ENCODE peak calls at places on chromosomes 6 and 20, in six cellular contexts. Q, T, U, V, J and P are unnamed samples.

GRCh38 chr6:25882066-25882496 is 8.0 kb upstream of the SLC17A3 start:
- DNase-seq in Q (no peak), T (no peak), U (no peak), V (no peak), J (peak; percentile 8), P (no peak)

GRCh38 chr6:6225885-6226284 is 94.6 kb downstream of the F13A1 start:
- DNase-seq in Q (no peak), T (no peak), U (no peak), V (no peak), J (no peak), P (no peak)

GRCh38 chr6:125950293-125950692 is 6.3 kb upstream of the HINT3 start:
- DNase-seq in Q (no peak), T (no peak), U (peak; percentile 82), V (peak; percentile 78), J (no peak), P (peak; percentile 77)

GRCh38 chr6:167937948-167938911 is 59.2 kb upstream of the KIF25 start:
- DNase-seq in Q (no peak), T (no peak), U (no peak), V (no peak), J (no peak), P (no peak)

GRCh38 chr20:9068232-9068781 is 580 bp upstream of the PLCB4 start:
- DNase-seq in Q (peak; percentile 67), T (peak; percentile 70), U (peak; percentile 56), V (no peak), J (peak; percentile 62), P (no peak)

GRCh38 chr6:88538130-88538706 is 372.1 kb upstream of the CNR1 start:
- DNase-seq in Q (peak; percentile 42), T (no peak), U (peak; percentile 8), V (peak; percentile 29), J (no peak), P (no peak)

GRCh38 chr20:43919686-43920403 is 5.2 kb downstream of the TOX2 start:
- DNase-seq in Q (no peak), T (no peak), U (no peak), V (no peak), J (no peak), P (no peak)

GRCh38 chr6:72048080-72048479 is 161.7 kb downstream of the RIMS1 start:
- DNase-seq in Q (no peak), T (no peak), U (peak; percentile 22), V (no peak), J (no peak), P (no peak)

GRCh38 chr6:1267790-1268762 is 43.8 kb upstream of the FOXQ1 start:
- DNase-seq in Q (no peak), T (no peak), U (no peak), V (no peak), J (no peak), P (no peak)

GRCh38 chr20:47605673-47606413 is 104.2 kb downstream of the NCOA3 start:
- DNase-seq in Q (no peak), T (no peak), U (no peak), V (no peak), J (no peak), P (no peak)

GRCh38 chr6:42505377-42505702 is 53.6 kb upstream of the TRERF1 start:
- DNase-seq in Q (no peak), T (no peak), U (peak; percentile 71), V (peak; percentile 82), J (no peak), P (peak; percentile 43)

GRCh38 chr6:39389372-39389767 is 66.9 kb upstream of the KCNK16 start:
- DNase-seq in Q (no peak), T (no peak), U (peak; percentile 13), V (peak; percentile 27), J (no peak), P (no peak)

GRCh38 chr6:113359155-113360140 is 497.7 kb upstream of the MARCKS start:
- DNase-seq in Q (no peak), T (no peak), U (peak; percentile 93), V (peak; percentile 48), J (peak; percentile 17), P (peak; percentile 59)

GRCh38 chr6:45430590-45431202 is 53.0 kb upstream of the SUPT3H start:
- DNase-seq in Q (no peak), T (no peak), U (peak; percentile 43), V (no peak), J (no peak), P (no peak)

GRCh38 chr6:113184291-113184690 is 672.9 kb upstream of the MARCKS start:
- DNase-seq in Q (no peak), T (no peak), U (peak; percentile 98), V (peak; percentile 92), J (no peak), P (peak; percentile 94)

GRCh38 chr6:150929403-150929802 is 63.9 kb downstream of the MTHFD1L start:
- DNase-seq in Q (no peak), T (no peak), U (no peak), V (no peak), J (no peak), P (no peak)

GRCh38 chr20:62516345-62516744 is 40.5 kb upstream of the GATA5 start:
- DNase-seq in Q (no peak), T (no peak), U (no peak), V (no peak), J (no peak), P (peak; percentile 9)

GRCh38 chr20:12255571-12255970 is 337.9 kb downstream of the BTBD3 start:
- DNase-seq in Q (no peak), T (no peak), U (no peak), V (peak; percentile 0), J (no peak), P (no peak)

GRCh38 chr20:2299301-2299700 is 3.5 kb downstream of the TGM3 start:
- DNase-seq in Q (no peak), T (no peak), U (no peak), V (no peak), J (no peak), P (no peak)

GRCh38 chr6:87391334-87391733 is 16.4 kb upstream of the CFAP206 start:
- DNase-seq in Q (peak; percentile 10), T (no peak), U (no peak), V (peak; percentile 44), J (no peak), P (peak; percentile 36)

GRCh38 chr6:139173172-139173571 is 38.3 kb downstream of the HECA start:
- DNase-seq in Q (no peak), T (no peak), U (no peak), V (no peak), J (no peak), P (no peak)

GRCh38 chr6:45690846-45691245 is 313.1 kb upstream of the SUPT3H start:
- DNase-seq in Q (no peak), T (no peak), U (no peak), V (no peak), J (no peak), P (peak; percentile 11)

GRCh38 chr6:137995371-137995770 is 111.8 kb downstream of the PERP start:
- DNase-seq in Q (no peak), T (no peak), U (no peak), V (no peak), J (no peak), P (no peak)

GRCh38 chr6:22653980-22654610 is 84.7 kb downstream of the HDGFL1 start:
- DNase-seq in Q (no peak), T (no peak), U (no peak), V (no peak), J (no peak), P (no peak)

GRCh38 chr6:54717849-54718455 is 128.6 kb upstream of the FAM83B start:
- DNase-seq in Q (peak; percentile 59), T (no peak), U (peak; percentile 34), V (peak; percentile 61), J (peak; percentile 52), P (peak; percentile 20)

GRCh38 chr6:82712826-82713225 is 349.2 kb downstream of the TPBG start:
- DNase-seq in Q (no peak), T (no peak), U (no peak), V (peak; percentile 14), J (no peak), P (no peak)
- TF ChIP-seq CTCF in Q (peak; percentile 61), T (no peak), U (peak; percentile 23), V (peak; percentile 32), J (no peak), P (peak; percentile 75)

GRCh38 chr6:33620158-33620583 is 951 bp upstream of the ITPR3 start:
- DNase-seq in Q (no peak), T (no peak), U (peak; percentile 35), V (no peak), J (peak; percentile 30), P (peak; percentile 28)
- TF ChIP-seq CTCF in Q (no peak), T (no peak), U (no peak), V (no peak), J (no peak), P (no peak)

GRCh38 chr6:129671442-129672344 is 38.3 kb downstream of the ARHGAP18 start:
- DNase-seq in Q (no peak), T (no peak), U (no peak), V (peak; percentile 39), J (no peak), P (no peak)
- TF ChIP-seq CTCF in Q (no peak), T (no peak), U (peak; percentile 6), V (no peak), J (no peak), P (peak; percentile 44)

DNA sequence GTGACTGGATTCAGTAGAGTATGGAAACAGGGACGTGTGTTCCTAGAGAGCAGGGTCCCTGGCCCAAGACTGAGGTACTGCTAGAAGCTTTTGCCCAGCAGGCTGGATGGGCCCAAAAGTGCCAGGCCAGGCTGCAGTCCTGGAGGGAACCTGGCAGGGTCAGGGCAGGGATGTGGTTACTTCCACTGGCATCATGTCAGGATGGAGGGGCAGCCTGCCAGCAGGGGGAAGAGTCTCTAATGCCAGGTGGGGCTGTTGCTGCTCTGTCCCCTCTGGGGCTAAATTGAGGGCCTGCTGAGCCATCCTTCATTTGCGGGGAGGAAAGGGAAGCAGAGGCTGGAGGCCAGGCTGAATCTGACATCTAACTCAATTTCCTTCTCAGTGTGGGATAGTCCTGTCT is 17.2 kb downstream of the ZDHHC14 start:
- DNase-seq in Q (no peak), T (no peak), U (no peak), V (no peak), J (no peak), P (no peak)
- TF ChIP-seq CTCF in Q (no peak), T (no peak), U (no peak), V (no peak), J (no peak), P (no peak)

DNA sequence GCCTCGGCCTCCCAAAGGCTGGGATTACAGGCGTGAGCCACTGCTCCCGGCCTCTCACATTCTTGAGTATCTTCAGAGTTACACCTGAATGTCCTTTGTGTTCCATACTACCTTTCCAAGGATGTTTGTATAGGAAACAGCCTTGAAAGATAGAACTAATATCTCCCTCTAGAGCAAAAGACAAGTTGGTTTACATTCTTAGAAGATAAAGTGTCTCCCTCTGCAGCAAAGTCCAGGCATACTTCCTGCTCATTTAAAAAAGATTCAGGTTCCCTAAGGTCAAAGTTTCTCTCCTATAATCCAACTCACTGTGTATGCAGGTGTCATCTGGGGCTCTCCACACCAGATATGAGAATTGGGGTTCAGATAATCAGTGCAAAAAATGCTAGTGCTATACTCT is 224.4 kb downstream of the TPBG start:
- DNase-seq in Q (no peak), T (no peak), U (no peak), V (peak; percentile 8), J (no peak), P (no peak)
- TF ChIP-seq CTCF in Q (no peak), T (no peak), U (no peak), V (no peak), J (no peak), P (peak; percentile 31)